ENCODE peak calls at places on chromosomes 16 and 17, in eight cellular contexts. F is uterus, E is cardiac muscle cell, B is spleen, P is kidney, O is left lung, W is astrocyte of the spinal cord, X is astrocyte. V is an unnamed sample.

GRCh38 chr17:2023692-2024571 is 1.2 kb downstream of the RTN4RL1 start:
- DNase-seq in W (peak), O (peak), F (peak), P (no peak), B (no peak), X (no peak), E (peak), V (no peak)

GRCh38 chr16:25709182-25709581 is 17.4 kb downstream of the HS3ST4 start:
- DNase-seq in X (no peak), W (no peak), E (no peak), F (no peak), O (no peak), B (no peak), P (no peak), V (no peak)

GRCh38 chr17:81667754-81668153 is 1.2 kb downstream of the CCDC137 start:
- DNase-seq in F (no peak), O (no peak), X (no peak), B (no peak), W (no peak), E (no peak), P (no peak), V (no peak)

GRCh38 chr16:15639061-15639568 is 3.8 kb downstream of the MARF1 start:
- DNase-seq in F (no peak), P (no peak), W (no peak), B (peak), E (no peak), O (no peak), X (no peak), V (no peak)

GRCh38 chr17:15886804-15887203 is 58.1 kb upstream of the ADORA2B start:
- DNase-seq in F (no peak), E (no peak), X (no peak), P (peak), O (no peak), W (no peak), B (no peak), V (no peak)

GRCh38 chr17:74414510-74414909 is 17.4 kb upstream of the GPRC5C start:
- DNase-seq in B (no peak), W (no peak), X (no peak), P (no peak), F (no peak), O (no peak), E (no peak), V (no peak)

GRCh38 chr17:14950216-14950615 is 314.9 kb downstream of the PMP22 start:
- DNase-seq in F (no peak), P (no peak), E (no peak), X (no peak), W (peak), O (no peak), B (no peak), V (no peak)

GRCh38 chr17:58624751-58625150 is 67.1 kb downstream of the TEX14 start:
- DNase-seq in W (no peak), B (no peak), P (no peak), F (no peak), O (no peak), E (no peak), X (no peak), V (no peak)

GRCh38 chr16:1828645-1829410 is 1.8 kb downstream of the FAHD1 start:
- DNase-seq in B (no peak), P (no peak), F (no peak), E (no peak), X (no peak), W (no peak), O (no peak), V (no peak)

GRCh38 chr16:10741844-10742243 is 1.8 kb upstream of the NUBP1 start:
- DNase-seq in W (no peak), O (no peak), E (peak), F (no peak), X (peak), P (no peak), B (no peak), V (no peak)

GRCh38 chr16:58026139-58026704 is 668 bp downstream of the MMP15 start:
- DNase-seq in B (peak), P (peak), X (peak), F (no peak), W (peak), E (peak), O (peak), V (no peak)

GRCh38 chr17:3888343-3889171 is 4.3 kb downstream of the CAMKK1 start:
- DNase-seq in O (no peak), P (peak), F (peak), E (peak), B (no peak), W (peak), X (peak), V (no peak)

GRCh38 chr16:77790964-77791363 is 2.6 kb downstream of the VAT1L start:
- DNase-seq in P (no peak), E (no peak), F (no peak), O (no peak), B (no peak), X (peak), W (no peak), V (no peak)

GRCh38 chr17:68461589-68461988 is 4.3 kb upstream of the WIPI1 start:
- DNase-seq in P (no peak), E (no peak), B (no peak), F (no peak), O (no peak), W (no peak), X (no peak), V (no peak)

GRCh38 chr16:67105251-67105650 is 4.5 kb upstream of the PHAF1 start:
- DNase-seq in F (no peak), P (no peak), W (no peak), B (no peak), O (no peak), E (no peak), X (no peak), V (no peak)

GRCh38 chr17:32912218-32912897 is 15.6 kb upstream of the TMEM98 start:
- DNase-seq in X (peak), O (peak), P (peak), F (peak), W (peak), E (peak), B (no peak), V (no peak)

GRCh38 chr16:13111747-13112146 is 210.3 kb downstream of the SHISA9 start:
- DNase-seq in P (no peak), X (no peak), E (no peak), O (no peak), F (no peak), W (no peak), B (no peak), V (no peak)

GRCh38 chr17:4530799-4531730 is 24.1 kb downstream of the MYBBP1A start:
- DNase-seq in B (no peak), F (no peak), X (no peak), W (no peak), E (peak), O (no peak), P (no peak), V (no peak)

GRCh38 chr17:71329310-71330098 is 791.3 kb upstream of the SOX9 start:
- DNase-seq in F (no peak), X (peak), P (no peak), E (no peak), W (no peak), B (no peak), O (no peak), V (no peak)

GRCh38 chr17:38908676-38909181 is 16.7 kb upstream of the LASP1NB start:
- DNase-seq in E (no peak), O (no peak), X (no peak), F (no peak), B (peak), W (no peak), P (peak), V (no peak)

GRCh38 chr16:20868890-20869289 is 31.3 kb downstream of the DCUN1D3 start:
- DNase-seq in X (peak), O (peak), E (peak), P (peak), F (peak), W (peak), B (no peak), V (no peak)

GRCh38 chr16:3674513-3675295 is 20.2 kb downstream of the DNASE1 start:
- DNase-seq in F (no peak), B (no peak), W (no peak), X (no peak), P (peak), O (peak), E (no peak), V (no peak)

GRCh38 chr16:61555718-61556441 is 480.4 kb downstream of the CDH8 start:
- DNase-seq in F (no peak), W (no peak), E (no peak), O (peak), P (peak), B (peak), X (no peak), V (no peak)

GRCh38 chr17:31472137-31472536 is 80.7 kb downstream of the RAB11FIP4 start:
- DNase-seq in O (no peak), B (no peak), F (no peak), X (no peak), W (no peak), E (no peak), P (no peak), V (no peak)

DNA sequence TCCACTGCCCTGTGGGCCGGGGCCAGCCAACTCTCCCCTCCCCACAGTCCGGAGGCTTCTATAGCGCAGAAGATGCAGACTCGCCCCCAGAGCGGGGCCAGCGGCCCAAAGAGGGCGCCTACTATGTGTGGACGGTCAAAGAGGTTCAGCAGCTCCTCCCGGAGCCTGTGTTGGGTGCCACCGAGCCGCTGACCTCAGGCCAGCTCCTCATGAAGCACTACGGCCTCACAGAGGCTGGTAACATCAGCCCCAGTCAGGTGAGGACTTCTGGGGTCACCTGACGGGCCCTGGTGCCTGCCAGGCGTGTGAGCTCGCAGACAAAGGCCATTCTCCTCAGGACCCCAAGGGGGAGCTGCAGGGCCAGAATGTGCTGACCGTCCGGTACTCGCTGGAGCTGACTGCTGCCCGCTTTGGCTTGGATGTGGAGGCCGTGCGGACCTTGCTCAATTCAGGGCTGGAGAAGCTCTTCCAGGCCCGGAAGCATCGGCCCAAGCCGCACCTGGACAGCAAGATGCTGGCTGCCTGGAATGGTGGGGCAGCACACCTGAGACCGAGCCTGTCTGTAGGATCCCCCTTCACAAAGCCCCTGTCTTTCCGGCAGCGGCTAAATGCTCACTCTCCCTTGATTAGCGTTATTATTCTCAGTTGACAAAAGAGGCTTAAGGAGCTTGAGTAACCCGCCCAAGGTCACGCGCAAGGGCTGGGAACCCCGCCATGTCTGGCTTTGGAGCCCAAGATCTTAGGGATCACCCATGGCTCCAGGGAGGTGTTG is 3.9 kb downstream of the SPATA20 start:
- DNase-seq in B (peak), X (peak), W (peak), E (peak), O (peak), P (peak), F (peak), V (no peak)
- TF ChIP-seq CTCF in B (peak), X (peak), W (peak), E (peak), O (peak), P (peak), F (peak), V (peak)

GRCh38 chr17:29572691-29573557 is 4.4 kb downstream of the TP53I13 start:
- DNase-seq in P (peak), B (peak), E (peak), X (no peak), W (peak), F (peak), O (peak), V (no peak)
- H3K4me3 ChIP-seq in P (no peak), B (peak), E (no peak), X (no peak), W (no peak), F (peak), O (no peak), V (no peak)

GRCh38 chr17:83196088-83196765 is 116.8 kb downstream of the METRNL start:
- DNase-seq in W (peak), O (peak), B (peak), X (peak), E (peak), P (peak), F (no peak), V (no peak)

GRCh38 chr17:83194761-83195329 is 115.4 kb downstream of the METRNL start:
- DNase-seq in F (peak), E (no peak), B (peak), O (peak), W (peak), P (peak), X (no peak), V (no peak)

GRCh38 chr17:83196973-83197880 is 117.8 kb downstream of the METRNL start:
- DNase-seq in B (peak), E (no peak), O (peak), P (peak), W (peak), X (no peak), F (no peak), V (no peak)

GRCh38 chr17:83194189-83194565 is 114.8 kb downstream of the METRNL start:
- DNase-seq in O (peak), P (peak), B (peak), W (no peak), F (peak), E (no peak), X (no peak), V (no peak)

DNA sequence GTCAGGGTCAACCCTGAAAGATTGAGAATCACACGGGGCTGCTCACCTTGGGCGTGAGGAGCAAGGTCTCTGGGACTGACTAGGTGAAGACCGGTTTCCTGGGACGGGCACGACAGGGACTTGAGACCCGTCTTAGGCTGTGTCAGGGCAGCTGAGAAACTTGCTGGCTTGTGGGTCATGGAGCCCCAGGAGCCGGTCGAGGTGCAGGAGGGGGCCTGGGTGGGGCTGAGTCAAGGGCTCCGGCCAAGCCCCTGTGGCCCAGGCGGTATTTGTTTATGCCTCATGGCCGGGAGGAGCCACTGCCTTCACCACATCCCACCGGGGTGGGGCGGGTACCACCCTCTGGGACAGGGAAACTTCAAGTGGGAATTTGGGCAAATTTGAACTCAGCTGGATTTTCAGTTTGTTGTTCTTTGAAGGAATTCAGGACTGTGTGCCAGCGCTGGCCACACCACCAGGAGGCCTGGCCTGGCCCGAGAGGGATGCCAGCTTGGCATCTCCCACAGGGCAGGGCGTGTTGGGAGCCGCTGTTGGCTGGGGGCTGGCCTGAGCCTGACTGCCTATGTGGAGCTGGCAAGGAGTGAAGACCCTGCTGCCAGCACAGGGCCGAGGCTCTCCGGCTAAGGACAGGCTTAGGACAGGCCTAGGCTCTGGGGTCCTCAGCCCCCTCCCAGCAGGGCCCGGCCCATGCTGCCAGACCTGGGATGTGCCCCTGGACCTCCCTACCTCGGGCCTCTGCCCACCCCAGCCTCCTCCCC is 116.1 kb downstream of the METRNL start:
- DNase-seq in F (no peak), O (peak), X (no peak), W (peak), E (peak), P (peak), B (peak), V (no peak)
- TF ChIP-seq CTCF in F (no peak), O (no peak), X (no peak), W (peak), E (no peak), P (no peak), B (no peak), V (no peak)

DNA sequence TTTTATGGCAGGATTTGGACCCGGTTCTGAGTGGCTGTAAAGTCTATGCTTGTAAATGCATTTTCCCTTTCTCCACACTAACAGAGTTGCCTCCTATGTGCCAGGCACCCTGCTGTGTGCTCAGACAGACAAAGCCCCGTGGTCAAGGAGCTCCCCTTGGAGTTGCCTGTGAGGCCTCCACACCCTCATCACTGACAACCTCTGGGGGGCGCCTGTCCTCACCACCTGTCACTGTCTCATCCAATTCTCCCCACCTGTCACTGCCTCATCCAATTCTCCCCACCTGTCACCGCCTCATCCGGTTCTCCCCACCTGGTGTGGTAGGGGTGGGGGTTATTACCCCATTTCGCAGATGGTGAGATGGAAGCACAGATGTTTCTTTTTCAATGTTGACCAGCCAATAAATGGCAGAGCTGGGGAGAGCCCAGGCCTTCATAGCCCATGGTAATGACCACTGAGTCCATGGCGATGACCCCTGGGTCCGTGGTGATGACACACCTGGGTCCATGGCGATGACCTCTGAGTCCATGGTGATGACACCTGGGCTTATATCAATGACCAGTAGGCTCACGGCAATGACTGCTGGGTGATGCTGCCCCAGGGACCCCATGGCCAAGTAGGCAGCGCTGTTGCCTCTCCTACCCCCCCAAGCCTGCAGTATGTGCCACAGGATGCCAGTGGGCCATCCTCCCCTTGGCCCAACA is 150.1 kb downstream of the IRF8 start:
- DNase-seq in P (peak), F (no peak), W (no peak), B (peak), O (no peak), E (no peak), X (no peak), V (no peak)
- H3K4me3 ChIP-seq in P (no peak), F (no peak), W (no peak), B (no peak), O (no peak), E (no peak), X (no peak), V (no peak)